ENCODE peak calls at places on chromosomes 1 and 21, in nine cellular contexts. D is H1, Y is body of pancreas, U is Peyer's patch, A is adrenal gland, T is transverse colon, X is ovary, C is lower leg skin, Z is H54. Q is an unnamed sample.

GRCh38 chr1:203368624-203369451 is 17.9 kb upstream of the FMOD start:
- DNase-seq in Y (peak), C (peak), U (no peak), X (peak), A (peak), T (peak), D (no peak), Z (no peak), Q (peak)

GRCh38 chr1:217089239-217090014 is 366.2 kb upstream of the ESRRG start:
- DNase-seq in Z (peak), X (no peak), D (peak), A (peak), Y (peak), C (no peak), T (peak), U (peak), Q (no peak)

GRCh38 chr1:204859885-204860284 is 10.8 kb upstream of the NFASC start:
- DNase-seq in C (no peak), Z (no peak), T (no peak), A (no peak), U (no peak), Y (no peak), X (no peak), D (no peak), Q (no peak)

GRCh38 chr21:39176312-39176711 is 6.9 kb downstream of the PSMG1 start:
- DNase-seq in A (no peak), U (no peak), D (no peak), X (no peak), Z (no peak), Y (no peak), C (no peak), T (no peak), Q (no peak)

GRCh38 chr1:45442272-45442671 is 48.7 kb downstream of the TESK2 start:
- DNase-seq in C (no peak), X (no peak), D (no peak), Y (no peak), U (no peak), Z (peak), A (no peak), T (no peak), Q (no peak)

GRCh38 chr21:34367320-34367935 is 3.6 kb downstream of the KCNE2 start:
- DNase-seq in U (no peak), T (peak), X (peak), Z (peak), C (no peak), D (peak), A (peak), Y (peak), Q (no peak)

GRCh38 chr1:234667891-234668576 is 58.1 kb upstream of the IRF2BP2 start:
- DNase-seq in U (no peak), A (no peak), Y (no peak), Z (no peak), C (no peak), D (no peak), X (no peak), T (no peak), Q (no peak)

GRCh38 chr21:35138665-35139381 is 89.7 kb upstream of the RUNX1 start:
- DNase-seq in T (no peak), X (no peak), A (no peak), C (no peak), U (no peak), Y (no peak), Z (peak), D (no peak), Q (no peak)

GRCh38 chr21:26795866-26796329 is 49.3 kb downstream of the ADAMTS1 start:
- DNase-seq in T (peak), Z (peak), Y (peak), U (no peak), C (no peak), D (no peak), X (peak), A (peak), Q (peak)

GRCh38 chr1:165960136-165960535 is 132.7 kb downstream of the UCK2 start:
- DNase-seq in D (no peak), U (no peak), T (no peak), Z (no peak), A (no peak), X (no peak), C (no peak), Y (no peak), Q (no peak)

GRCh38 chr1:221468556-221468955 is 273.3 kb downstream of the DUSP10 start:
- DNase-seq in C (no peak), X (no peak), Z (no peak), T (no peak), U (no peak), Y (no peak), A (no peak), D (no peak), Q (no peak)

GRCh38 chr21:18517905-18518566 is 114.5 kb upstream of the TMPRSS15 start:
- DNase-seq in D (no peak), U (no peak), A (no peak), T (no peak), Y (no peak), C (no peak), X (no peak), Z (no peak), Q (no peak)

GRCh38 chr21:46498335-46499050 is 39.8 kb downstream of the DIP2A start:
- DNase-seq in A (no peak), X (no peak), C (no peak), D (no peak), Y (no peak), Z (peak), U (no peak), T (no peak), Q (no peak)

GRCh38 chr1:108590436-108590835 is 30.5 kb downstream of the EEIG2 start:
- DNase-seq in D (no peak), X (no peak), U (no peak), A (peak), C (no peak), T (no peak), Y (no peak), Z (no peak), Q (no peak)

GRCh38 chr1:67635055-67635809 is 49.8 kb upstream of the GADD45A start:
- DNase-seq in Y (peak), A (no peak), Z (no peak), U (no peak), T (no peak), C (no peak), X (no peak), D (peak), Q (no peak)

GRCh38 chr1:226942392-226942791 is 2.3 kb downstream of the COQ8A start:
- DNase-seq in Y (no peak), T (no peak), C (peak), A (peak), Z (no peak), D (no peak), U (no peak), X (no peak), Q (peak)

GRCh38 chr1:45266151-45266801 is 59.9 kb upstream of the ZSWIM5 start:
- DNase-seq in Z (peak), C (no peak), D (no peak), A (peak), X (peak), T (peak), Y (peak), U (peak), Q (no peak)

GRCh38 chr1:18582890-18583289 is 47.8 kb upstream of the PAX7 start:
- DNase-seq in C (no peak), A (no peak), D (no peak), Y (no peak), U (no peak), X (no peak), Z (no peak), T (no peak), Q (no peak)

GRCh38 chr1:244020086-244020485 is 31.0 kb upstream of the ZBTB18 start:
- DNase-seq in X (no peak), T (no peak), A (no peak), Y (no peak), D (no peak), U (no peak), C (no peak), Z (no peak), Q (no peak)

GRCh38 chr1:70504176-70504820 is 93.2 kb downstream of the CTH start:
- DNase-seq in T (peak), X (no peak), U (no peak), D (no peak), Z (no peak), A (no peak), C (no peak), Y (peak), Q (no peak)

GRCh38 chr1:228263636-228264035 is 55.8 kb downstream of the OBSCN start:
- DNase-seq in T (no peak), D (peak), Y (no peak), A (no peak), X (no peak), Z (no peak), C (peak), U (no peak), Q (no peak)

GRCh38 chr1:190377294-190377693 is 100.4 kb downstream of the BRINP3 start:
- DNase-seq in C (no peak), A (no peak), U (no peak), Z (no peak), Y (no peak), X (no peak), D (no peak), T (no peak), Q (no peak)

GRCh38 chr1:27144920-27145661 is 9.8 kb downstream of the SLC9A1 start:
- DNase-seq in X (peak), T (peak), Y (no peak), A (no peak), Z (no peak), U (peak), C (no peak), D (no peak), Q (peak)
- TF ChIP-seq POLR2A in X (no peak), T (no peak), Y (no peak), A (no peak), Z (no peak), U (no peak), C (no peak), D (no peak), Q (no peak)

DNA sequence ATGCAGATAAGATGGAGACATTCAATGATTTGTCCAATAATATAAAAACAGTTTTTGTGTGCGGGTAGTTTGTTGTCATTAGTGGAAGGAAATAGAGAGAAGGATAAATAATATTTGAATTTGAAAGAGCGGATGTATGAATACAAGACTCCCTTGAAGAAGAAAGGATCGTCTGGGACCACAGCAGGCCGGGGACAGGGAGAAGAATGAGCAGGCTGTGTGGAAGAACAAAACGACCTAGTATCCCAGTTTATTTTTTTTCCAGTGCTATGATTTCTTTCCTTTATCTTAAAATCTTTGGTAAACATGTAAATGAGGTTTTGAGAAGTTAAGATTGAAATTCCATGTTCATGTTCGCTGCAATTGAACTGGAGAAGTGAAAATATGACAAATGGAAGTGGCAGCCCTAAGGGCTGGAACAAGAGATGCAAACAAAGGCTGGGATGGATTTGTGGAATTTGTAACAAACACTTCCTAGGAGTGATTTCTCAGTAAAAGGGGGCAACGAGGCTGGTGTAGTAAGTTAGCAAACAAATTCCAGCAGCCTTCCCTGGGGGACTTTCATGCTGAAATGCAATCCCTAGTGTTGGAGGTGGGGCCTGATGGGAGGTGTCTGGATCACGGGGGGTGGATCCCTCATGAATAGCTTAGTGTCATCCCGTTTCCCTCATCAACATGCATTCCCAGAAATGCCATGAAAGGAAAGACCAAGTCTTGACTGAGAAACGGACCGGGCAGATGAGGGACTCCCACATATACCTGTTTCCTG is 10.2 kb upstream of the IFI16 start:
- DNase-seq in D (peak), C (peak), T (peak), X (peak), A (peak), U (peak), Y (peak), Z (no peak), Q (peak)
- TF ChIP-seq POLR2A in D (no peak), C (no peak), T (peak), X (peak), A (peak), U (peak), Y (peak), Z (no peak), Q (peak)

GRCh38 chr1:8523641-8524206 is 205.8 kb downstream of the SLC45A1 start:
- DNase-seq in U (no peak), Y (no peak), Z (no peak), C (no peak), T (no peak), A (no peak), X (no peak), D (no peak), Q (no peak)

GRCh38 chr1:8529901-8530300 is 212.0 kb downstream of the SLC45A1 start:
- DNase-seq in Z (no peak), T (no peak), A (no peak), D (no peak), U (no peak), X (no peak), C (no peak), Y (no peak), Q (no peak)

GRCh38 chr1:8524637-8525157 is 206.8 kb downstream of the SLC45A1 start:
- DNase-seq in C (no peak), Z (no peak), Y (no peak), X (no peak), D (no peak), U (no peak), A (no peak), T (no peak), Q (no peak)

GRCh38 chr1:8520483-8520966 is 202.6 kb downstream of the SLC45A1 start:
- DNase-seq in A (no peak), X (no peak), C (no peak), D (no peak), Y (no peak), U (no peak), Z (no peak), T (no peak), Q (no peak)

DNA sequence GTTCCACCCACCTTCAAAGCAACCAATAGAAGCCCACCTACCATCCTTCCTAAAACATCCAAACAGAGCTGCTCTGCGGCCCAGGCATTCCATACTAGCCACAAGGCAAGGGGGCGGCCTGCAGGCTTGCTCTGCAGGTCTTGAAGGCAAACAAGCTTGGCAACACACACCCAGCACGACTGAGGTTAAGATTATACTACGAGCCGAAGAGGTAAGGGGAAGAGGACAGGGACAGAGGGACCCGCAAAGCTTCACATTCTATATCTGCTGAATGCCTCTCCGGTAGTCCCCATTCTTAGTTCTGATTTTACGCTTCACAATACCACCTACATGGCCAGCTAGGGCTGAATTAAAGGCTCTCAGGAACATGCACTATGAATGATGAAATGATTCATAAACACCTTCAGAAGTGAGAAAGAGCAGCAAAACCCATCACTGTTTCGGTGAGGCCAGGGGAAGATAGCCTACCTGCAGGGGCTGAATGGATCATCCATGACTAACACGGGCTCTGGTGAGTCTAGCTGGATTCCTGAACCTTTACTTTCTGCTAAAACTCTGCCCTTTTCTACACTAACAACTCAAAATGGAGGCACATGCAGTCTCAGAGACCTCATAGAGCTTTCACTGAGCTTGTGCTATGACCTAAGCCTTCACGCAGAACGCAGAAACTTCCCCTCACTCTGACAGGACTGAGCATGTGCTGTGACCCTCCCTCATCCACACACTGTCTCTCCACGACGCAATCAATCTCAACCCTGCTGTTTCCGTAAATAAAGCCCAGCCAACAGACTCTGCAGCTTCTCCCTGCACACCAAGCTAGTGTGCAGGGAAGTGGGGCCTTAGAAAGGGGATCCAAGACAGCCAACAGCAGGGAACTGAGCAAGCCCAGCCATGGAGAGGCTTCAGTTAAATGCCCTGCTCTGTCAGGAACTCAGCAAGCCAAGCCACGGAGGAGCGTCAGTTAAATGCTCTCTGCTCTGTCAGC is 207.7 kb downstream of the SLC45A1 start:
- DNase-seq in X (peak), Y (peak), C (peak), T (peak), U (peak), Z (peak), D (peak), A (peak), Q (peak)
- TF ChIP-seq POLR2A in X (peak), Y (peak), C (no peak), T (peak), U (no peak), Z (peak), D (peak), A (no peak), Q (peak)

GRCh38 chr1:51990478-51990965 is at the start of gene RAB3B:
- DNase-seq in D (peak), C (no peak), T (peak), X (peak), Z (peak), A (peak), U (peak), Y (peak), Q (no peak)
- TF ChIP-seq POLR2A in D (no peak), C (no peak), T (no peak), X (no peak), Z (peak), A (no peak), U (no peak), Y (no peak), Q (no peak)

GRCh38 chr21:45283019-45283610 is 4.6 kb downstream of the POFUT2 start:
- DNase-seq in U (peak), C (peak), A (peak), T (no peak), D (no peak), Z (no peak), X (peak), Y (no peak), Q (no peak)
- TF ChIP-seq POLR2A in U (no peak), C (no peak), A (no peak), T (no peak), D (no peak), Z (no peak), X (no peak), Y (no peak), Q (no peak)

Q was measured in gastrocnemius medialis.